ENCODE peak calls at places on chromosomes 11 and 22, in seven cellular contexts. One of them, this sample, is unnamed.

GRCh38 chr11:62579252-62579651 is 5.6 kb upstream of the EEF1G start:
- DNase-seq in CD8-positive, alpha-beta memory T cell: no peak
- DNase-seq in SK-N-DZ: no peak
- DNase-seq in GM04504: no peak
- DNase-seq in GDM1: no peak
- DNase-seq in H7: no peak
- DNase-seq in esophagus squamous epithelium: no peak
- DNase-seq in this sample: no peak

GRCh38 chr11:100727410-100727809 is 40.3 kb downstream of the ARHGAP42 start:
- DNase-seq in esophagus squamous epithelium: no peak
- DNase-seq in GDM1: no peak
- DNase-seq in SK-N-DZ: no peak
- DNase-seq in GM04504: no peak
- DNase-seq in H7: no peak
- DNase-seq in CD8-positive, alpha-beta memory T cell: no peak
- DNase-seq in this sample: no peak

GRCh38 chr11:116579857-116580727 is 192.7 kb downstream of the BUD13 start:
- DNase-seq in CD8-positive, alpha-beta memory T cell: no peak
- DNase-seq in GDM1: no peak
- DNase-seq in SK-N-DZ: no peak
- DNase-seq in H7: peak; percentile 83
- DNase-seq in GM04504: no peak
- DNase-seq in esophagus squamous epithelium: no peak
- DNase-seq in this sample: no peak

GRCh38 chr11:87972133-87972532 is 203.1 kb downstream of the RAB38 start:
- DNase-seq in CD8-positive, alpha-beta memory T cell: no peak
- DNase-seq in GDM1: no peak
- DNase-seq in esophagus squamous epithelium: no peak
- DNase-seq in SK-N-DZ: no peak
- DNase-seq in H7: no peak
- DNase-seq in GM04504: no peak
- DNase-seq in this sample: no peak

GRCh38 chr11:113372317-113372716 is 15.3 kb upstream of the ANKK1 start:
- DNase-seq in GDM1: no peak
- DNase-seq in CD8-positive, alpha-beta memory T cell: no peak
- DNase-seq in SK-N-DZ: no peak
- DNase-seq in H7: no peak
- DNase-seq in GM04504: no peak
- DNase-seq in esophagus squamous epithelium: no peak
- DNase-seq in this sample: no peak

GRCh38 chr22:42299586-42300285 is 29.3 kb upstream of the TCF20 start:
- DNase-seq in esophagus squamous epithelium: no peak
- DNase-seq in H7: peak; percentile 90
- DNase-seq in GDM1: peak; percentile 81
- DNase-seq in GM04504: no peak
- DNase-seq in CD8-positive, alpha-beta memory T cell: peak; percentile 52
- DNase-seq in SK-N-DZ: peak; percentile 45
- DNase-seq in this sample: no peak

GRCh38 chr11:70727899-70728620 is 329.7 kb downstream of the CTTN start:
- DNase-seq in H7: no peak
- DNase-seq in esophagus squamous epithelium: no peak
- DNase-seq in GDM1: no peak
- DNase-seq in SK-N-DZ: no peak
- DNase-seq in CD8-positive, alpha-beta memory T cell: no peak
- DNase-seq in GM04504: no peak
- DNase-seq in this sample: no peak

GRCh38 chr11:69914286-69915150 is 95.3 kb upstream of the FGF3 start:
- DNase-seq in CD8-positive, alpha-beta memory T cell: no peak
- DNase-seq in SK-N-DZ: no peak
- DNase-seq in GM04504: no peak
- DNase-seq in GDM1: no peak
- DNase-seq in H7: peak; percentile 20
- DNase-seq in esophagus squamous epithelium: no peak
- DNase-seq in this sample: no peak

GRCh38 chr22:40409613-40410113 is 39.3 kb downstream of the SGSM3 start:
- DNase-seq in H7: peak; percentile 54
- DNase-seq in CD8-positive, alpha-beta memory T cell: no peak
- DNase-seq in SK-N-DZ: no peak
- DNase-seq in GDM1: no peak
- DNase-seq in GM04504: no peak
- DNase-seq in esophagus squamous epithelium: no peak
- DNase-seq in this sample: peak; percentile 59

GRCh38 chr11:85232559-85232958 is 394.6 kb downstream of the DLG2 start:
- DNase-seq in H7: no peak
- DNase-seq in GDM1: no peak
- DNase-seq in CD8-positive, alpha-beta memory T cell: no peak
- DNase-seq in esophagus squamous epithelium: no peak
- DNase-seq in SK-N-DZ: no peak
- DNase-seq in GM04504: no peak
- DNase-seq in this sample: no peak

GRCh38 chr11:38060930-38061329 is 1462.9 kb upstream of the RAG2 start:
- DNase-seq in GM04504: no peak
- DNase-seq in CD8-positive, alpha-beta memory T cell: no peak
- DNase-seq in esophagus squamous epithelium: no peak
- DNase-seq in SK-N-DZ: no peak
- DNase-seq in H7: no peak
- DNase-seq in GDM1: no peak
- DNase-seq in this sample: no peak

GRCh38 chr22:50678651-50679521 is 6.3 kb downstream of the SHANK3 start:
- DNase-seq in CD8-positive, alpha-beta memory T cell: no peak
- DNase-seq in esophagus squamous epithelium: no peak
- DNase-seq in GM04504: no peak
- DNase-seq in GDM1: no peak
- DNase-seq in H7: peak; percentile 35
- DNase-seq in SK-N-DZ: no peak
- DNase-seq in this sample: no peak

GRCh38 chr22:35705141-35705540 is 12.5 kb upstream of the APOL5 start:
- DNase-seq in GM04504: peak; percentile 47
- DNase-seq in CD8-positive, alpha-beta memory T cell: no peak
- DNase-seq in esophagus squamous epithelium: no peak
- DNase-seq in GDM1: no peak
- DNase-seq in H7: no peak
- DNase-seq in SK-N-DZ: no peak
- DNase-seq in this sample: no peak